ENCODE peak calls at places on chromosomes 16 and 17, in four cellular contexts. One of them, this sample, is unnamed.

GRCh38 chr17:3912827-3913226 is 3.4 kb downstream of the P2RX1 start:
- DNase-seq in A549: no peak
- DNase-seq in ovary: no peak
- DNase-seq in transverse colon: no peak
- DNase-seq in this sample: no peak

GRCh38 chr16:88558457-88559442 is 11.5 kb upstream of the ZC3H18 start:
- DNase-seq in transverse colon: peak; percentile 89
- DNase-seq in ovary: peak; percentile 82
- DNase-seq in A549: peak; percentile 69
- DNase-seq in this sample: no peak

GRCh38 chr16:27740496-27741201 is 190.7 kb downstream of the KATNIP start:
- DNase-seq in A549: no peak
- DNase-seq in transverse colon: no peak
- DNase-seq in ovary: no peak
- DNase-seq in this sample: no peak

GRCh38 chr16:4373356-4373908 is 1.8 kb downstream of the VASN start:
- DNase-seq in transverse colon: no peak
- DNase-seq in ovary: peak; percentile 66
- DNase-seq in A549: no peak
- DNase-seq in this sample: no peak

GRCh38 chr17:35149941-35150340 is 2.3 kb downstream of the UNC45B start:
- DNase-seq in A549: no peak
- DNase-seq in transverse colon: no peak
- DNase-seq in ovary: no peak
- DNase-seq in this sample: no peak

GRCh38 chr16:78210305-78210704 is 110.9 kb downstream of the WWOX start:
- DNase-seq in ovary: no peak
- DNase-seq in A549: no peak
- DNase-seq in transverse colon: no peak
- DNase-seq in this sample: no peak

GRCh38 chr16:68737046-68737729 is at the start of gene CDH1:
- DNase-seq in A549: no peak
- DNase-seq in ovary: peak; percentile 28
- DNase-seq in transverse colon: peak; percentile 95
- DNase-seq in this sample: no peak

GRCh38 chr16:89431158-89431584 is 59.2 kb downstream of the ANKRD11 start:
- DNase-seq in ovary: no peak
- DNase-seq in A549: peak; percentile 52
- DNase-seq in transverse colon: peak; percentile 72
- DNase-seq in this sample: no peak

GRCh38 chr17:57044976-57045867 is 39.8 kb upstream of the AKAP1 start:
- DNase-seq in transverse colon: no peak
- DNase-seq in ovary: no peak
- DNase-seq in A549: no peak
- DNase-seq in this sample: no peak

GRCh38 chr17:6163632-6164319 is 93.6 kb downstream of the WSCD1 start:
- DNase-seq in A549: no peak
- DNase-seq in ovary: no peak
- DNase-seq in transverse colon: no peak
- DNase-seq in this sample: no peak

GRCh38 chr17:82536220-82537201 is 17.0 kb downstream of the FOXK2 start:
- DNase-seq in transverse colon: no peak
- DNase-seq in A549: no peak
- DNase-seq in ovary: peak; percentile 80
- DNase-seq in this sample: peak; percentile 76

GRCh38 chr17:75564195-75564594 is 23.4 kb upstream of the MYO15B start:
- DNase-seq in transverse colon: no peak
- DNase-seq in A549: no peak
- DNase-seq in ovary: no peak
- DNase-seq in this sample: no peak

GRCh38 chr16:27748868-27749546 is 199.1 kb downstream of the KATNIP start:
- DNase-seq in ovary: peak; percentile 40
- DNase-seq in transverse colon: peak; percentile 67
- DNase-seq in A549: peak; percentile 51
- DNase-seq in this sample: no peak

GRCh38 chr16:75099738-75100615 is 16.6 kb downstream of the LDHD start:
- DNase-seq in transverse colon: no peak
- DNase-seq in ovary: no peak
- DNase-seq in A549: no peak
- DNase-seq in this sample: no peak

GRCh38 chr17:82333279-82334171 is at the start of gene SECTM1:
- DNase-seq in ovary: peak; percentile 68
- DNase-seq in transverse colon: peak; percentile 70
- DNase-seq in A549: no peak
- DNase-seq in this sample: no peak

GRCh38 chr16:67040906-67041305 is 12.0 kb downstream of the CBFB start:
- DNase-seq in A549: no peak
- DNase-seq in transverse colon: no peak
- DNase-seq in ovary: no peak
- DNase-seq in this sample: no peak

GRCh38 chr17:72222971-72223370 is 102.2 kb downstream of the SOX9 start:
- DNase-seq in ovary: no peak
- DNase-seq in transverse colon: no peak
- DNase-seq in A549: no peak
- DNase-seq in this sample: no peak

GRCh38 chr16:58684354-58685083 is at the start of gene SLC38A7:
- DNase-seq in transverse colon: peak; percentile 90
- DNase-seq in A549: peak; percentile 97
- DNase-seq in ovary: peak; percentile 87
- DNase-seq in this sample: peak; percentile 90

GRCh38 chr17:78250891-78251772 is 19.7 kb downstream of the TMEM235 start:
- DNase-seq in transverse colon: peak; percentile 87
- DNase-seq in A549: peak; percentile 98
- DNase-seq in ovary: peak; percentile 88
- DNase-seq in this sample: no peak

GRCh38 chr17:78249836-78250806 is 18.7 kb downstream of the TMEM235 start:
- DNase-seq in A549: no peak
- DNase-seq in ovary: no peak
- DNase-seq in transverse colon: no peak
- DNase-seq in this sample: no peak

GRCh38 chr17:78252701-78253635 is 21.5 kb downstream of the TMEM235 start:
- DNase-seq in A549: no peak
- DNase-seq in ovary: no peak
- DNase-seq in transverse colon: no peak
- DNase-seq in this sample: no peak

GRCh38 chr17:78252111-78252634 is 20.7 kb downstream of the TMEM235 start:
- DNase-seq in ovary: no peak
- DNase-seq in A549: no peak
- DNase-seq in transverse colon: peak; percentile 69
- DNase-seq in this sample: no peak

GRCh38 chr17:78251773-78252103 is 20.3 kb downstream of the TMEM235 start:
- DNase-seq in A549: no peak
- DNase-seq in ovary: no peak
- DNase-seq in transverse colon: no peak
- DNase-seq in this sample: no peak
- H3K4me3 ChIP-seq in A549: no peak overlapping the region
- H3K4me3 ChIP-seq in ovary: no peak overlapping the region
- H3K4me3 ChIP-seq in transverse colon: no peak overlapping the region
- H3K4me3 ChIP-seq in this sample: no peak overlapping the region

GRCh38 chr17:77228224-77229215 is 87.8 kb downstream of the SEC14L1 start:
- DNase-seq in transverse colon: no peak
- DNase-seq in ovary: no peak
- DNase-seq in A549: no peak
- DNase-seq in this sample: no peak
- H3K27ac ChIP-seq in transverse colon: no peak overlapping the region
- H3K27ac ChIP-seq in ovary: no peak overlapping the region
- H3K27ac ChIP-seq in A549: peak overlapping the region; percentile 17
- H3K27ac ChIP-seq in this sample: no peak overlapping the region

DNA sequence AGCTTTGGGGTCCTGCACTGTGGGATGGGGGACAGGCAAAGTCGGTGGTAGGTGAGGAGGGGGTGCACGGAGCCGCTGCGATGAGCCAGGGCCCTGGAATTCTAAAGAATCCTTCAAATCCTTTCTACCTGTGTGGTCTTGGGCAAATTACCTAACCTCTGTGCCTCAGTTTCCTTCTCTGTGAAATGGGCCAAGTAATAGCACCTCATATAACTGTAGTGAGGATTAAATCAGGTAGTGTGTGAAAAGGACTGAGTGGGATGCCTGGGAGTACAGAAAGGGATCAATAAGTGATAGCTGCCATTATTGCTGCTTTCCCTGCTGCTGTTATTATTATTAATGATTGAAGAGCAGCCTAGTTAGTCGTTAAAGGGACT is 929 bp downstream of the SCNN1G start:
- DNase-seq in ovary: no peak
- DNase-seq in A549: no peak
- DNase-seq in transverse colon: no peak
- DNase-seq in this sample: no peak
- H3K4me3 ChIP-seq in ovary: peak overlapping the region; percentile 30
- H3K4me3 ChIP-seq in A549: peak overlapping the region; percentile 44
- H3K4me3 ChIP-seq in transverse colon: peak overlapping the region; percentile 33
- H3K4me3 ChIP-seq in this sample: no peak overlapping the region

GRCh38 chr17:74412581-74412980 is 19.3 kb upstream of the GPRC5C start:
- DNase-seq in transverse colon: no peak
- DNase-seq in A549: no peak
- DNase-seq in ovary: no peak
- DNase-seq in this sample: no peak
- H3K27ac ChIP-seq in transverse colon: no peak overlapping the region
- H3K27ac ChIP-seq in A549: no peak overlapping the region
- H3K27ac ChIP-seq in ovary: no peak overlapping the region
- H3K27ac ChIP-seq in this sample: no peak overlapping the region

DNA sequence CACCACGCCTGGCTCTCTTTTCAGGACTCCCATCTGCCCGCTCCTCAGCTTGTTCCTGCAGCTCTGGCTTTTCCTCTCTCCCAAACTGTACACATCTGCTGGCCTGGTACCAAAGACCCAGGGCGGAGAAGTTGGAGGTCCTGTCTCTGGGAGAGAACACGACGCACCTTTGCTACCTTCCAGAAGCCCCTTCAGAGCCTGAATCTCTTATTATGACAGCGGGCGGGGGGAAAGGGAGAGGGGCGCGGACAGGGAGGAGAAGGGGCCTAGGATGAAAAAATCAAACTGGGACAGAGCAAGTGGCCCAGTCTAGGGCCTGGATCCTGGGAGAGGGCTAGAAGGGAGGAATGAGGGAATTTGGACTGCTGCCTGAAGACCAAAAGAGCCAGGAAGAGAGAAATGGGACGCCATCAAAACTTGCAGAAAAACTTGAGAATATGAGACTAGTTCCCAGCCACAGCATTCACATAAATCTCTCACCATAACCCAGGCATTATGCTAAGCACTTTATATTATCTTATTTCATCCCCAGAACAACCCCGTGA is 2.5 kb upstream of the PER1 start:
- DNase-seq in A549: no peak
- DNase-seq in ovary: no peak
- DNase-seq in transverse colon: no peak
- DNase-seq in this sample: no peak
- H3K4me3 ChIP-seq in A549: peak overlapping the region; percentile 65
- H3K4me3 ChIP-seq in ovary: peak overlapping the region; percentile 97
- H3K4me3 ChIP-seq in transverse colon: peak overlapping the region; percentile 76
- H3K4me3 ChIP-seq in this sample: peak overlapping the region; percentile 90

GRCh38 chr17:2780931-2781454 is 15.2 kb upstream of the RAP1GAP2 start:
- DNase-seq in transverse colon: no peak
- DNase-seq in A549: no peak
- DNase-seq in ovary: no peak
- DNase-seq in this sample: no peak
- H3K27ac ChIP-seq in transverse colon: no peak overlapping the region
- H3K27ac ChIP-seq in A549: no peak overlapping the region
- H3K27ac ChIP-seq in ovary: no peak overlapping the region
- H3K27ac ChIP-seq in this sample: no peak overlapping the region

GRCh38 chr16:30979170-30980067 is 5.6 kb upstream of the HSD3B7 start:
- DNase-seq in A549: no peak
- DNase-seq in ovary: no peak
- DNase-seq in transverse colon: no peak
- DNase-seq in this sample: no peak
- H3K4me3 ChIP-seq in A549: no peak overlapping the region
- H3K4me3 ChIP-seq in ovary: no peak overlapping the region
- H3K4me3 ChIP-seq in transverse colon: no peak overlapping the region
- H3K4me3 ChIP-seq in this sample: no peak overlapping the region

DNA sequence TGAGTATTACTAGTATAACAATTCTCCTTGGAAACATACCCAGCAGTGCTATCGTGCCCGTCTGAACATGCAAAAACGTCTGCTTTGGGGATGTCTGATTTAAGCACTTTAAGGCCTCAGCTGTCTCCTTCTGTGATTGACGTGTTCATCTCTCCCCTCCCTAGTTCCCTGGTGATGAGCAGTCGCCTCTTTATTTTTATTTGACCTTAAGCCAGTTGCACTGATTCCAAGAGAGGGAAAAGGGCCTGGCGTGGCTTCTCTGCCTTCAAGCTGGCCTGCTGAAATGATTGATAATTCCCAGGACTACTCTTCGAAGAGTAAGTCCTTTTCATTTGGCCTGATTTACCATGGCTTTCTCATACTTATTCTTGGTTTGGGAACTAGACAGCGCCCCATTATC is 65.3 kb downstream of the IQCK start:
- DNase-seq in ovary: no peak
- DNase-seq in transverse colon: no peak
- DNase-seq in A549: no peak
- DNase-seq in this sample: no peak
- H3K27ac ChIP-seq in ovary: peak overlapping the region; percentile 74
- H3K27ac ChIP-seq in transverse colon: no peak overlapping the region
- H3K27ac ChIP-seq in A549: no peak overlapping the region
- H3K27ac ChIP-seq in this sample: no peak overlapping the region

GRCh38 chr17:38559025-38559879 is 46.5 kb downstream of the SRCIN1 start:
- DNase-seq in ovary: peak; percentile 87
- DNase-seq in A549: peak; percentile 98
- DNase-seq in transverse colon: peak; percentile 94
- DNase-seq in this sample: peak; percentile 84
- H3K4me3 ChIP-seq in ovary: peak overlapping the region; percentile 35
- H3K4me3 ChIP-seq in A549: peak overlapping the region; percentile 44
- H3K4me3 ChIP-seq in transverse colon: peak overlapping the region; percentile 2
- H3K4me3 ChIP-seq in this sample: peak overlapping the region; percentile 58

DNA sequence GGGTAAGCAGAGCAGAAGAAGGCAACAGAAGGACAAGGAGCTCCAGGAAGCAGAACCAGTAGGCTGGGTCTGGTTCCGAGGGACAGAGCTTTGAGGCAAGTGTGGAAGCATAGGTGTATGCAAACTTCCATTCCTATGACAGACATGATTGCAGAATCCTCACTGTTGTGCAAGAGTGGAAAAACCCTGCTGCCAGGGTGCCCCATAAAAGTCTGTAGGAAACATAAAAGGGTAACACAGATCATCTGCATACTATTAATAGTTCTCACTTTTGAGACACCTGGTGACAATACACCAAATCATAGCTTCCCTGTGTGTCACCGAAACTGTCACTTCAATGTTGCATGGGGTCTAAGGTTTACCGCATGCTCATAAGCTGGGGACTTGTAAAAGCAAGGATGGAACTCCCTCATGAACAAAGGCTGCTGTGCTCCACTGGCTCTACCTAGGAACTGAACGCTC is 39.7 kb downstream of the ARHGAP17 start:
- DNase-seq in A549: no peak
- DNase-seq in transverse colon: no peak
- DNase-seq in ovary: no peak
- DNase-seq in this sample: peak; percentile 11
- H3K27ac ChIP-seq in A549: peak overlapping the region; percentile 77
- H3K27ac ChIP-seq in transverse colon: no peak overlapping the region
- H3K27ac ChIP-seq in ovary: no peak overlapping the region
- H3K27ac ChIP-seq in this sample: peak overlapping the region; percentile 29